ENCODE peak calls at places on chromosomes 11 and 22, in four cellular contexts. J is T-cell; N is NCI-H2107; X is CD4-positive, alpha-beta memory T cell. S is an unnamed sample.

GRCh38 chr11:129323896-129324522 is 51.6 kb upstream of the BARX2 start:
- DNase-seq in J (no peak), N (no peak), X (no peak), S (no peak)

GRCh38 chr11:66996609-66997273 is 21.6 kb downstream of the C11orf86 start:
- DNase-seq in J (no peak), N (no peak), X (no peak), S (no peak)

GRCh38 chr22:35961480-35961902 is 67.1 kb downstream of the RBFOX2 start:
- DNase-seq in J (no peak), N (no peak), X (no peak), S (no peak)

GRCh38 chr11:72591785-72592490 is 82.3 kb downstream of the PDE2A start:
- DNase-seq in J (peak), N (peak), X (peak), S (peak)

GRCh38 chr11:2734181-2735052 is 34.6 kb upstream of the KCNQ1OT1 start:
- DNase-seq in J (no peak), N (no peak), X (no peak), S (no peak)

GRCh38 chr11:1476946-1477736 is 9.4 kb downstream of the MOB2 start:
- DNase-seq in J (no peak), N (no peak), X (no peak), S (no peak)

GRCh38 chr11:13368041-13368446 is 90.5 kb downstream of the BMAL1 start:
- DNase-seq in J (no peak), N (no peak), X (no peak), S (no peak)

GRCh38 chr11:134038897-134039470 is 29.9 kb upstream of the JAM3 start:
- DNase-seq in J (no peak), N (no peak), X (no peak), S (no peak)

GRCh38 chr11:827861-828167 is at the start of gene CRACR2B:
- DNase-seq in J (no peak), N (no peak), X (no peak), S (no peak)

GRCh38 chr11:86303257-86303656 is 1.2 kb downstream of the HIKESHI start:
- DNase-seq in J (no peak), N (no peak), X (no peak), S (no peak)

GRCh38 chr11:41118521-41118920 is 340.9 kb downstream of the LRRC4C start:
- DNase-seq in J (no peak), N (no peak), X (no peak), S (no peak)

GRCh38 chr11:102345923-102346322 is 1.1 kb upstream of the BIRC2 start:
- DNase-seq in J (no peak), N (no peak), X (no peak), S (no peak)

GRCh38 chr11:64208796-64209562 is 2.5 kb downstream of the FERMT3 start:
- DNase-seq in J (no peak), N (no peak), X (no peak), S (no peak)

GRCh38 chr11:130121430-130121978 is 38.1 kb upstream of the ST14 start:
- DNase-seq in J (no peak), N (no peak), X (no peak), S (no peak)

GRCh38 chr11:100949443-100949842 is 180.2 kb downstream of the PGR start:
- DNase-seq in J (no peak), N (no peak), X (no peak), S (no peak)

GRCh38 chr11:47154738-47155570 is 21.7 kb downstream of the ARFGAP2 start:
- DNase-seq in J (peak), N (no peak), X (no peak), S (peak)

GRCh38 chr11:134639586-134640330 is 227.7 kb upstream of the B3GAT1 start:
- DNase-seq in J (no peak), N (no peak), X (no peak), S (no peak)

GRCh38 chr22:43501951-43502874 is 90.4 kb downstream of the MPPED1 start:
- DNase-seq in J (no peak), N (no peak), X (no peak), S (no peak)

GRCh38 chr11:109130910-109131309 is 291.1 kb upstream of the C11orf87 start:
- DNase-seq in J (no peak), N (no peak), X (no peak), S (no peak)

GRCh38 chr11:115284766-115285165 is 219.4 kb downstream of the CADM1 start:
- DNase-seq in J (no peak), N (no peak), X (no peak), S (no peak)

GRCh38 chr11:13119928-13120520 is 110.9 kb downstream of the RASSF10 start:
- DNase-seq in J (no peak), N (peak), X (no peak), S (no peak)

GRCh38 chr11:122723576-122723975 is 68.1 kb downstream of the UBASH3B start:
- DNase-seq in J (no peak), N (no peak), X (no peak), S (no peak)

S was measured in naive thymus-derived CD4-positive, alpha-beta T cell.